ENCODE peak calls at places on chromosomes 6 and 20, in six cellular contexts. One of them, this sample, is unnamed.

GRCh38 chr20:21705466-21706344 is at the start of gene PAX1:
- DNase-seq in stimulated activated CD8-positive, alpha-beta memory T cell treated with anti-CD3 and anti-CD28 coated beads, Interleukin-15, amount 100 ng/mL, for 48 hours: no peak
- DNase-seq in GM23338: peak
- DNase-seq in GM19239: no peak
- DNase-seq in GM10248: no peak
- DNase-seq in GM06990: no peak
- DNase-seq in this sample: no peak

GRCh38 chr20:32155017-32155965 is 45.8 kb downstream of the TM9SF4 start:
- DNase-seq in stimulated activated CD8-positive, alpha-beta memory T cell treated with anti-CD3 and anti-CD28 coated beads, Interleukin-15, amount 100 ng/mL, for 48 hours: no peak
- DNase-seq in GM23338: peak
- DNase-seq in GM19239: no peak
- DNase-seq in GM10248: peak
- DNase-seq in GM06990: no peak
- DNase-seq in this sample: peak

GRCh38 chr6:158314737-158315136 is 2.5 kb downstream of the TULP4 start:
- DNase-seq in stimulated activated CD8-positive, alpha-beta memory T cell treated with anti-CD3 and anti-CD28 coated beads, Interleukin-15, amount 100 ng/mL, for 48 hours: no peak
- DNase-seq in GM23338: no peak
- DNase-seq in GM19239: no peak
- DNase-seq in GM10248: no peak
- DNase-seq in GM06990: no peak
- DNase-seq in this sample: no peak

GRCh38 chr6:43870660-43871061 is 100.7 kb downstream of the VEGFA start:
- DNase-seq in stimulated activated CD8-positive, alpha-beta memory T cell treated with anti-CD3 and anti-CD28 coated beads, Interleukin-15, amount 100 ng/mL, for 48 hours: no peak
- DNase-seq in GM23338: no peak
- DNase-seq in GM19239: no peak
- DNase-seq in GM10248: no peak
- DNase-seq in GM06990: no peak
- DNase-seq in this sample: no peak

GRCh38 chr20:4227085-4227821 is 211.9 kb upstream of the RNF24 start:
- DNase-seq in stimulated activated CD8-positive, alpha-beta memory T cell treated with anti-CD3 and anti-CD28 coated beads, Interleukin-15, amount 100 ng/mL, for 48 hours: no peak
- DNase-seq in GM23338: peak
- DNase-seq in GM19239: no peak
- DNase-seq in GM10248: no peak
- DNase-seq in GM06990: no peak
- DNase-seq in this sample: no peak

GRCh38 chr6:150281767-150282166 is 87.0 kb upstream of the IYD start:
- DNase-seq in stimulated activated CD8-positive, alpha-beta memory T cell treated with anti-CD3 and anti-CD28 coated beads, Interleukin-15, amount 100 ng/mL, for 48 hours: no peak
- DNase-seq in GM23338: no peak
- DNase-seq in GM19239: no peak
- DNase-seq in GM10248: no peak
- DNase-seq in GM06990: no peak
- DNase-seq in this sample: no peak

GRCh38 chr20:36541227-36542018 is at the start of gene MYL9:
- DNase-seq in stimulated activated CD8-positive, alpha-beta memory T cell treated with anti-CD3 and anti-CD28 coated beads, Interleukin-15, amount 100 ng/mL, for 48 hours: no peak
- DNase-seq in GM23338: peak
- DNase-seq in GM19239: no peak
- DNase-seq in GM10248: peak
- DNase-seq in GM06990: peak
- DNase-seq in this sample: peak

GRCh38 chr6:118319890-118320289 is 228.2 kb upstream of the PLN start:
- DNase-seq in stimulated activated CD8-positive, alpha-beta memory T cell treated with anti-CD3 and anti-CD28 coated beads, Interleukin-15, amount 100 ng/mL, for 48 hours: no peak
- DNase-seq in GM23338: no peak
- DNase-seq in GM19239: no peak
- DNase-seq in GM10248: no peak
- DNase-seq in GM06990: no peak
- DNase-seq in this sample: no peak

GRCh38 chr20:47674686-47675085 is 110.6 kb downstream of the SULF2 start:
- DNase-seq in stimulated activated CD8-positive, alpha-beta memory T cell treated with anti-CD3 and anti-CD28 coated beads, Interleukin-15, amount 100 ng/mL, for 48 hours: no peak
- DNase-seq in GM23338: no peak
- DNase-seq in GM19239: no peak
- DNase-seq in GM10248: no peak
- DNase-seq in GM06990: no peak
- DNase-seq in this sample: no peak

GRCh38 chr6:19705606-19706005 is 131.6 kb upstream of the ID4 start:
- DNase-seq in stimulated activated CD8-positive, alpha-beta memory T cell treated with anti-CD3 and anti-CD28 coated beads, Interleukin-15, amount 100 ng/mL, for 48 hours: no peak
- DNase-seq in GM23338: no peak
- DNase-seq in GM19239: no peak
- DNase-seq in GM10248: no peak
- DNase-seq in GM06990: no peak
- DNase-seq in this sample: no peak

GRCh38 chr6:131923356-131923755 is 27.8 kb downstream of the CCN2 start:
- DNase-seq in stimulated activated CD8-positive, alpha-beta memory T cell treated with anti-CD3 and anti-CD28 coated beads, Interleukin-15, amount 100 ng/mL, for 48 hours: no peak
- DNase-seq in GM23338: peak
- DNase-seq in GM19239: no peak
- DNase-seq in GM10248: no peak
- DNase-seq in GM06990: no peak
- DNase-seq in this sample: peak

GRCh38 chr6:147711511-147711910 is 203.0 kb downstream of the SAMD5 start:
- DNase-seq in stimulated activated CD8-positive, alpha-beta memory T cell treated with anti-CD3 and anti-CD28 coated beads, Interleukin-15, amount 100 ng/mL, for 48 hours: no peak
- DNase-seq in GM23338: no peak
- DNase-seq in GM19239: no peak
- DNase-seq in GM10248: no peak
- DNase-seq in GM06990: no peak
- DNase-seq in this sample: no peak

GRCh38 chr6:39251406-39251805 is 22.1 kb upstream of the KCNK5 start:
- DNase-seq in stimulated activated CD8-positive, alpha-beta memory T cell treated with anti-CD3 and anti-CD28 coated beads, Interleukin-15, amount 100 ng/mL, for 48 hours: no peak
- DNase-seq in GM23338: no peak
- DNase-seq in GM19239: no peak
- DNase-seq in GM10248: no peak
- DNase-seq in GM06990: no peak
- DNase-seq in this sample: no peak

GRCh38 chr6:2713473-2714358 is 37.0 kb downstream of the MYLK4 start:
- DNase-seq in stimulated activated CD8-positive, alpha-beta memory T cell treated with anti-CD3 and anti-CD28 coated beads, Interleukin-15, amount 100 ng/mL, for 48 hours: no peak
- DNase-seq in GM23338: no peak
- DNase-seq in GM19239: no peak
- DNase-seq in GM10248: no peak
- DNase-seq in GM06990: no peak
- DNase-seq in this sample: no peak

GRCh38 chr6:28634406-28634757 is 108.7 kb downstream of the GPX5 start:
- DNase-seq in stimulated activated CD8-positive, alpha-beta memory T cell treated with anti-CD3 and anti-CD28 coated beads, Interleukin-15, amount 100 ng/mL, for 48 hours: no peak
- DNase-seq in GM23338: no peak
- DNase-seq in GM19239: no peak
- DNase-seq in GM10248: no peak
- DNase-seq in GM06990: no peak
- DNase-seq in this sample: no peak

GRCh38 chr6:121857551-121857950 is 422.1 kb downstream of the GJA1 start:
- DNase-seq in stimulated activated CD8-positive, alpha-beta memory T cell treated with anti-CD3 and anti-CD28 coated beads, Interleukin-15, amount 100 ng/mL, for 48 hours: no peak
- DNase-seq in GM23338: peak
- DNase-seq in GM19239: no peak
- DNase-seq in GM10248: no peak
- DNase-seq in GM06990: no peak
- DNase-seq in this sample: no peak

GRCh38 chr6:169824848-169825557 is 73.6 kb downstream of the ERMARD start:
- DNase-seq in stimulated activated CD8-positive, alpha-beta memory T cell treated with anti-CD3 and anti-CD28 coated beads, Interleukin-15, amount 100 ng/mL, for 48 hours: no peak
- DNase-seq in GM23338: no peak
- DNase-seq in GM19239: no peak
- DNase-seq in GM10248: no peak
- DNase-seq in GM06990: no peak
- DNase-seq in this sample: no peak

GRCh38 chr6:131692589-131692988 is 8.6 kb downstream of the OR2A4 start:
- DNase-seq in stimulated activated CD8-positive, alpha-beta memory T cell treated with anti-CD3 and anti-CD28 coated beads, Interleukin-15, amount 100 ng/mL, for 48 hours: no peak
- DNase-seq in GM23338: no peak
- DNase-seq in GM19239: no peak
- DNase-seq in GM10248: no peak
- DNase-seq in GM06990: no peak
- DNase-seq in this sample: no peak

GRCh38 chr6:33248643-33248931 is 23.1 kb downstream of the VPS52 start:
- DNase-seq in stimulated activated CD8-positive, alpha-beta memory T cell treated with anti-CD3 and anti-CD28 coated beads, Interleukin-15, amount 100 ng/mL, for 48 hours: peak
- DNase-seq in GM23338: no peak
- DNase-seq in GM19239: no peak
- DNase-seq in GM10248: no peak
- DNase-seq in GM06990: no peak
- DNase-seq in this sample: no peak

GRCh38 chr6:116616757-116617093 is 446 bp downstream of the RSPH4A start:
- DNase-seq in stimulated activated CD8-positive, alpha-beta memory T cell treated with anti-CD3 and anti-CD28 coated beads, Interleukin-15, amount 100 ng/mL, for 48 hours: no peak
- DNase-seq in GM23338: peak
- DNase-seq in GM19239: no peak
- DNase-seq in GM10248: peak
- DNase-seq in GM06990: peak
- DNase-seq in this sample: peak

GRCh38 chr6:15344831-15345230 is 99.0 kb downstream of the JARID2 start:
- DNase-seq in stimulated activated CD8-positive, alpha-beta memory T cell treated with anti-CD3 and anti-CD28 coated beads, Interleukin-15, amount 100 ng/mL, for 48 hours: no peak
- DNase-seq in GM23338: no peak
- DNase-seq in GM19239: no peak
- DNase-seq in GM10248: no peak
- DNase-seq in GM06990: no peak
- DNase-seq in this sample: no peak

GRCh38 chr6:95127266-95127665 is 450.1 kb upstream of the MANEA start:
- DNase-seq in stimulated activated CD8-positive, alpha-beta memory T cell treated with anti-CD3 and anti-CD28 coated beads, Interleukin-15, amount 100 ng/mL, for 48 hours: no peak
- DNase-seq in GM23338: no peak
- DNase-seq in GM19239: no peak
- DNase-seq in GM10248: no peak
- DNase-seq in GM06990: no peak
- DNase-seq in this sample: no peak

This sample was measured in GM13977.